ENCODE peak calls at places on chromosome 4, in seven cellular contexts. One of them, this sample, is unnamed.

GRCh38 chr4:119304431-119304830 is 17.5 kb downstream of the FABP2 start:
- DNase-seq in BE2C: no peak
- DNase-seq in WERI-Rb-1: no peak
- DNase-seq in AG09319: no peak
- DNase-seq in foreskin fibroblast: no peak
- DNase-seq in lower leg skin: no peak
- DNase-seq in stimulated activated CD4-positive, alpha-beta T cell treated with anti-CD3 and anti-CD28 coated beads, Interleukin-1b, Interleukin-23, amount 100 ng/mL, for 24 hours: no peak
- DNase-seq in this sample: no peak

GRCh38 chr4:52912608-52913007 is 50.5 kb downstream of the RASL11B start:
- DNase-seq in BE2C: no peak
- DNase-seq in WERI-Rb-1: no peak
- DNase-seq in AG09319: no peak
- DNase-seq in foreskin fibroblast: peak
- DNase-seq in lower leg skin: no peak
- DNase-seq in stimulated activated CD4-positive, alpha-beta T cell treated with anti-CD3 and anti-CD28 coated beads, Interleukin-1b, Interleukin-23, amount 100 ng/mL, for 24 hours: no peak
- DNase-seq in this sample: no peak

GRCh38 chr4:52870225-52870624 is 8.1 kb downstream of the RASL11B start:
- DNase-seq in BE2C: peak
- DNase-seq in WERI-Rb-1: no peak
- DNase-seq in AG09319: no peak
- DNase-seq in foreskin fibroblast: no peak
- DNase-seq in lower leg skin: no peak
- DNase-seq in stimulated activated CD4-positive, alpha-beta T cell treated with anti-CD3 and anti-CD28 coated beads, Interleukin-1b, Interleukin-23, amount 100 ng/mL, for 24 hours: no peak
- DNase-seq in this sample: no peak

GRCh38 chr4:149108626-149109025 is 666.4 kb upstream of the NR3C2 start:
- DNase-seq in BE2C: no peak
- DNase-seq in WERI-Rb-1: no peak
- DNase-seq in AG09319: no peak
- DNase-seq in foreskin fibroblast: no peak
- DNase-seq in lower leg skin: no peak
- DNase-seq in stimulated activated CD4-positive, alpha-beta T cell treated with anti-CD3 and anti-CD28 coated beads, Interleukin-1b, Interleukin-23, amount 100 ng/mL, for 24 hours: no peak
- DNase-seq in this sample: no peak

GRCh38 chr4:154602404-154603020 is 9.9 kb downstream of the FGG start:
- DNase-seq in BE2C: no peak
- DNase-seq in WERI-Rb-1: no peak
- DNase-seq in AG09319: no peak
- DNase-seq in foreskin fibroblast: no peak
- DNase-seq in lower leg skin: no peak
- DNase-seq in stimulated activated CD4-positive, alpha-beta T cell treated with anti-CD3 and anti-CD28 coated beads, Interleukin-1b, Interleukin-23, amount 100 ng/mL, for 24 hours: no peak
- DNase-seq in this sample: no peak

GRCh38 chr4:54090804-54091623 is 8.9 kb upstream of the GSX2 start:
- DNase-seq in BE2C: no peak
- DNase-seq in WERI-Rb-1: no peak
- DNase-seq in AG09319: no peak
- DNase-seq in foreskin fibroblast: peak
- DNase-seq in lower leg skin: no peak
- DNase-seq in stimulated activated CD4-positive, alpha-beta T cell treated with anti-CD3 and anti-CD28 coated beads, Interleukin-1b, Interleukin-23, amount 100 ng/mL, for 24 hours: no peak
- DNase-seq in this sample: no peak

GRCh38 chr4:79653871-79654270 is 245.8 kb upstream of the GK2 start:
- DNase-seq in BE2C: no peak
- DNase-seq in WERI-Rb-1: no peak
- DNase-seq in AG09319: no peak
- DNase-seq in foreskin fibroblast: no peak
- DNase-seq in lower leg skin: no peak
- DNase-seq in stimulated activated CD4-positive, alpha-beta T cell treated with anti-CD3 and anti-CD28 coated beads, Interleukin-1b, Interleukin-23, amount 100 ng/mL, for 24 hours: no peak
- DNase-seq in this sample: no peak

GRCh38 chr4:123564758-123565346 is 168.3 kb downstream of the SPRY1 start:
- DNase-seq in BE2C: peak
- DNase-seq in WERI-Rb-1: peak
- DNase-seq in AG09319: no peak
- DNase-seq in foreskin fibroblast: peak
- DNase-seq in lower leg skin: no peak
- DNase-seq in stimulated activated CD4-positive, alpha-beta T cell treated with anti-CD3 and anti-CD28 coated beads, Interleukin-1b, Interleukin-23, amount 100 ng/mL, for 24 hours: no peak
- DNase-seq in this sample: peak

GRCh38 chr4:137967480-137968190 is 274.5 kb downstream of the SLC7A11 start:
- DNase-seq in BE2C: no peak
- DNase-seq in WERI-Rb-1: no peak
- DNase-seq in AG09319: no peak
- DNase-seq in foreskin fibroblast: no peak
- DNase-seq in lower leg skin: no peak
- DNase-seq in stimulated activated CD4-positive, alpha-beta T cell treated with anti-CD3 and anti-CD28 coated beads, Interleukin-1b, Interleukin-23, amount 100 ng/mL, for 24 hours: no peak
- DNase-seq in this sample: no peak

GRCh38 chr4:149605601-149606378 is 209.9 kb downstream of the IQCM start:
- DNase-seq in BE2C: no peak
- DNase-seq in WERI-Rb-1: no peak
- DNase-seq in AG09319: no peak
- DNase-seq in foreskin fibroblast: no peak
- DNase-seq in lower leg skin: no peak
- DNase-seq in stimulated activated CD4-positive, alpha-beta T cell treated with anti-CD3 and anti-CD28 coated beads, Interleukin-1b, Interleukin-23, amount 100 ng/mL, for 24 hours: no peak
- DNase-seq in this sample: peak

GRCh38 chr4:2341911-2342652 is 76.4 kb downstream of the ZFYVE28 start:
- DNase-seq in BE2C: no peak
- DNase-seq in WERI-Rb-1: no peak
- DNase-seq in AG09319: no peak
- DNase-seq in foreskin fibroblast: no peak
- DNase-seq in lower leg skin: no peak
- DNase-seq in stimulated activated CD4-positive, alpha-beta T cell treated with anti-CD3 and anti-CD28 coated beads, Interleukin-1b, Interleukin-23, amount 100 ng/mL, for 24 hours: no peak
- DNase-seq in this sample: no peak

GRCh38 chr4:55154290-55154880 is 29.0 kb upstream of the KDR start:
- DNase-seq in BE2C: no peak
- DNase-seq in WERI-Rb-1: no peak
- DNase-seq in AG09319: no peak
- DNase-seq in foreskin fibroblast: no peak
- DNase-seq in lower leg skin: no peak
- DNase-seq in stimulated activated CD4-positive, alpha-beta T cell treated with anti-CD3 and anti-CD28 coated beads, Interleukin-1b, Interleukin-23, amount 100 ng/mL, for 24 hours: no peak
- DNase-seq in this sample: no peak

GRCh38 chr4:110344165-110344564 is 131.8 kb upstream of the ENPEP start:
- DNase-seq in BE2C: no peak
- DNase-seq in WERI-Rb-1: no peak
- DNase-seq in AG09319: no peak
- DNase-seq in foreskin fibroblast: no peak
- DNase-seq in lower leg skin: no peak
- DNase-seq in stimulated activated CD4-positive, alpha-beta T cell treated with anti-CD3 and anti-CD28 coated beads, Interleukin-1b, Interleukin-23, amount 100 ng/mL, for 24 hours: no peak
- DNase-seq in this sample: peak

GRCh38 chr4:8205749-8206611 is 6.9 kb downstream of the SH3TC1 start:
- DNase-seq in BE2C: no peak
- DNase-seq in WERI-Rb-1: no peak
- DNase-seq in AG09319: no peak
- DNase-seq in foreskin fibroblast: no peak
- DNase-seq in lower leg skin: no peak
- DNase-seq in stimulated activated CD4-positive, alpha-beta T cell treated with anti-CD3 and anti-CD28 coated beads, Interleukin-1b, Interleukin-23, amount 100 ng/mL, for 24 hours: no peak
- DNase-seq in this sample: no peak

GRCh38 chr4:186592961-186593586 is 37.7 kb upstream of the MTNR1A start:
- DNase-seq in BE2C: no peak
- DNase-seq in WERI-Rb-1: no peak
- DNase-seq in AG09319: peak
- DNase-seq in foreskin fibroblast: peak
- DNase-seq in lower leg skin: no peak
- DNase-seq in stimulated activated CD4-positive, alpha-beta T cell treated with anti-CD3 and anti-CD28 coated beads, Interleukin-1b, Interleukin-23, amount 100 ng/mL, for 24 hours: no peak
- DNase-seq in this sample: no peak

GRCh38 chr4:113708250-113708649 is 53.3 kb downstream of the CAMK2D start:
- DNase-seq in BE2C: no peak
- DNase-seq in WERI-Rb-1: no peak
- DNase-seq in AG09319: no peak
- DNase-seq in foreskin fibroblast: no peak
- DNase-seq in lower leg skin: no peak
- DNase-seq in stimulated activated CD4-positive, alpha-beta T cell treated with anti-CD3 and anti-CD28 coated beads, Interleukin-1b, Interleukin-23, amount 100 ng/mL, for 24 hours: no peak
- DNase-seq in this sample: no peak

GRCh38 chr4:8761824-8762205 is 109.8 kb downstream of the HMX1 start:
- DNase-seq in BE2C: peak
- DNase-seq in WERI-Rb-1: no peak
- DNase-seq in AG09319: no peak
- DNase-seq in foreskin fibroblast: no peak
- DNase-seq in lower leg skin: no peak
- DNase-seq in stimulated activated CD4-positive, alpha-beta T cell treated with anti-CD3 and anti-CD28 coated beads, Interleukin-1b, Interleukin-23, amount 100 ng/mL, for 24 hours: no peak
- DNase-seq in this sample: no peak

GRCh38 chr4:158949094-158949493 is 153.8 kb upstream of the RAPGEF2 start:
- DNase-seq in BE2C: no peak
- DNase-seq in WERI-Rb-1: no peak
- DNase-seq in AG09319: no peak
- DNase-seq in foreskin fibroblast: peak
- DNase-seq in lower leg skin: no peak
- DNase-seq in stimulated activated CD4-positive, alpha-beta T cell treated with anti-CD3 and anti-CD28 coated beads, Interleukin-1b, Interleukin-23, amount 100 ng/mL, for 24 hours: no peak
- DNase-seq in this sample: peak